ENCODE peak calls at places on chromosomes 13 and 19, in six cellular contexts. U, M, D, P, Y and V are unnamed samples.

GRCh38 chr13:68025604-68026003 is 795.5 kb upstream of the PCDH9 start:
- DNase-seq in U (no peak), M (no peak), D (no peak), P (no peak), Y (no peak), V (no peak)

GRCh38 chr19:11551603-11552235 is 7.3 kb downstream of the ELOF1 start:
- DNase-seq in U (peak), M (no peak), D (no peak), P (no peak), Y (no peak), V (no peak)

GRCh38 chr13:79448413-79448812 is 32.5 kb upstream of the NDFIP2 start:
- DNase-seq in U (no peak), M (no peak), D (no peak), P (no peak), Y (no peak), V (no peak)

GRCh38 chr13:111658150-111659100 is 338.0 kb downstream of the TEX29 start:
- DNase-seq in U (no peak), M (no peak), D (no peak), P (no peak), Y (no peak), V (no peak)

GRCh38 chr19:19451429-19452240 is 46.2 kb downstream of the GATAD2A start:
- DNase-seq in U (no peak), M (no peak), D (no peak), P (no peak), Y (no peak), V (no peak)

GRCh38 chr19:9789066-9789465 is 20.5 kb upstream of the ZNF846 start:
- DNase-seq in U (no peak), M (no peak), D (no peak), P (no peak), Y (no peak), V (no peak)

GRCh38 chr19:48308695-48309586 is 16.4 kb upstream of the EMP3 start:
- DNase-seq in U (no peak), M (peak), D (no peak), P (no peak), Y (peak), V (no peak)

GRCh38 chr13:105153626-105154025 is 1381.8 kb downstream of the EFNB2 start:
- DNase-seq in U (no peak), M (no peak), D (no peak), P (no peak), Y (no peak), V (no peak)

GRCh38 chr19:15864824-15865223 is 33.0 kb downstream of the CYP4F2 start:
- DNase-seq in U (no peak), M (no peak), D (no peak), P (no peak), Y (no peak), V (no peak)

GRCh38 chr13:73440296-73440895 is 381.6 kb downstream of the KLF5 start:
- DNase-seq in U (no peak), M (peak), D (no peak), P (no peak), Y (no peak), V (no peak)

GRCh38 chr13:66400292-66400691 is 829.8 kb downstream of the PCDH9 start:
- DNase-seq in U (no peak), M (no peak), D (no peak), P (no peak), Y (no peak), V (no peak)

GRCh38 chr19:19751846-19752245 is 18.9 kb upstream of the ZNF14 start:
- DNase-seq in U (no peak), M (no peak), D (no peak), P (no peak), Y (no peak), V (no peak)

GRCh38 chr13:84973661-84974060 is 825.6 kb downstream of the SLITRK6 start:
- DNase-seq in U (no peak), M (no peak), D (no peak), P (no peak), Y (no peak), V (no peak)

GRCh38 chr19:47526798-47527197 is 11.9 kb upstream of the NAPA start:
- DNase-seq in U (no peak), M (no peak), D (no peak), P (no peak), Y (no peak), V (no peak)

GRCh38 chr19:23698711-23699520 is 11.9 kb upstream of the ZNF675 start:
- DNase-seq in U (no peak), M (no peak), D (no peak), P (no peak), Y (no peak), V (no peak)

GRCh38 chr13:24381539-24382265 is 72.3 kb downstream of the C1QTNF9 start:
- DNase-seq in U (no peak), M (peak), D (no peak), P (no peak), Y (no peak), V (no peak)

GRCh38 chr13:44698076-44698475 is 121.9 kb upstream of the TSC22D1 start:
- DNase-seq in U (no peak), M (no peak), D (no peak), P (no peak), Y (no peak), V (no peak)

GRCh38 chr19:43694553-43694952 is 21.3 kb upstream of the IRGC start:
- DNase-seq in U (no peak), M (no peak), D (no peak), P (no peak), Y (no peak), V (no peak)

GRCh38 chr13:111139452-111139851 is 24.3 kb downstream of the ARHGEF7 start:
- DNase-seq in U (no peak), M (no peak), D (no peak), P (no peak), Y (no peak), V (no peak)

GRCh38 chr13:51767100-51767499 is 36.9 kb downstream of the DHRS12 start:
- DNase-seq in U (no peak), M (no peak), D (no peak), P (no peak), Y (no peak), V (no peak)

GRCh38 chr13:111117961-111118360 is 2.9 kb downstream of the ARHGEF7 start:
- DNase-seq in U (peak), M (peak), D (no peak), P (no peak), Y (no peak), V (no peak)

GRCh38 chr13:21504379-21504778 is 45.3 kb upstream of the ZDHHC20 start:
- DNase-seq in U (no peak), M (no peak), D (no peak), P (no peak), Y (no peak), V (no peak)

GRCh38 chr19:5053661-5054060 is 84.7 kb downstream of the KDM4B start:
- DNase-seq in U (no peak), M (no peak), D (no peak), P (no peak), Y (no peak), V (no peak)

GRCh38 chr13:112254900-112255299 is 121.3 kb upstream of the SPACA7 start:
- DNase-seq in U (no peak), M (no peak), D (no peak), P (no peak), Y (no peak), V (no peak)

GRCh38 chr13:78060966-78061365 is 142.3 kb upstream of the EDNRB start:
- DNase-seq in U (no peak), M (no peak), D (no peak), P (no peak), Y (no peak), V (no peak)

GRCh38 chr13:42001580-42001979 is 40.7 kb upstream of the VWA8 start:
- DNase-seq in U (no peak), M (peak), D (peak), P (no peak), Y (no peak), V (no peak)

GRCh38 chr13:20119960-20120359 is 40.9 kb downstream of the GJA3 start:
- DNase-seq in U (no peak), M (no peak), D (no peak), P (no peak), Y (no peak), V (peak)
- H3K4me3 ChIP-seq in U (peak), M (peak), D (no peak), P (peak), Y (no peak), V (peak)

DNA sequence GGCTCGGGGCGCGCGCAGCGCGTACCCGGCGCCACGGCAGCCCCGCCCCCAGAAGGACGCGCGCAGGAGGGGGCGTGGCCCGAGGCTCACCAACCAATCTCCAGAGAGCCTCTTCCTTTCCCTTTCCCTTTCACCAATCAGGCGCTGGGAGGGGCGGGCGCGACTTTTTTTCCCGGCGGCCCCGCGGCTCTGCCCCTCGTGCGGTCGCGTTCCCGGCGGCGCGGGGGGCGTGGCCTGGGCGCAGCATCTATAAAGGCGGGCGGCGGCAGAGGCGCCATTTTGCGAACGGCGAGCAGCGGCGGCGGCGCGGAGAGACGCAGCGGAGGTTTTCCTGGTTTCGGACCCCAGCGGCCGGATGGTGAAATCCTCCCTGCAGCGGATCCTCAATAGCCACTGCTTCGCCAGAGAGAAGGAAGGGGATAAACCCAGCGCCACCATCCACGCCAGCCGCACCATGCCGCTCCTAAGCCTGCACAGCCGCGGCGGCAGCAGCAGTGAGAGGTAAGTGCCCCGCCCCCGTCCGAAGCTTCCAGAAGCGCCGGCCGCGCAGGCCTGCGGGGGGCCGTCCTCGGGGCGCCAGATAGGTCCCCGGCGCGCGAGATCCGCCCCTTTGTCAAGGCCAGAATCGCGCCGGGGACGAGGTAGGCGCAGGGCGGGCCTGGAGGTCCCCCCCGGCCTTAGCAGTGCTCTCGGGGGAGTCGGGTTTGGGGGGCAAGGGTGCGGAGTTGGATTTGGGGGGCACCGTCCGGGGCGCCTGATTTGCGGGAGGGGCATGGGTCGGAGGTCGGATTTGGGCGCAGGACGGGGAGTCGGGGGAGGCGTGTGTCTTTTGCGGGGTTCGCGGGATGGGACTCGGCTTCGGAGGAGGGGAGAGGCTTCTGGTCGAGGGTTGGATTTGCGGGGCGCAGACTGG is 12.5 kb downstream of the PEAK3 start:
- DNase-seq in U (peak), M (peak), D (peak), P (peak), Y (peak), V (peak)
- TF ChIP-seq CTCF in U (no peak), M (no peak), D (peak), P (no peak), Y (peak), V (no peak)

GRCh38 chr13:75794663-75795062 is 158.5 kb downstream of the LMO7 start:
- DNase-seq in U (no peak), M (no peak), D (no peak), P (no peak), Y (no peak), V (no peak)
- H3K4me3 ChIP-seq in U (no peak), M (no peak), D (no peak), P (no peak), Y (peak), V (no peak)

GRCh38 chr19:39542198-39542597 is 2.2 kb upstream of the EID2 start:
- DNase-seq in U (no peak), M (no peak), D (no peak), P (no peak), Y (no peak), V (no peak)

GRCh38 chr19:39543477-39543857 is 3.5 kb upstream of the EID2 start:
- DNase-seq in U (no peak), M (no peak), D (no peak), P (no peak), Y (no peak), V (no peak)

GRCh38 chr19:39539165-39539518 is 819 bp downstream of the EID2 start:
- DNase-seq in U (no peak), M (peak), D (no peak), P (no peak), Y (no peak), V (no peak)

GRCh38 chr19:39539519-39540332 is at the start of gene EID2:
- DNase-seq in U (peak), M (peak), D (peak), P (peak), Y (peak), V (peak)

DNA sequence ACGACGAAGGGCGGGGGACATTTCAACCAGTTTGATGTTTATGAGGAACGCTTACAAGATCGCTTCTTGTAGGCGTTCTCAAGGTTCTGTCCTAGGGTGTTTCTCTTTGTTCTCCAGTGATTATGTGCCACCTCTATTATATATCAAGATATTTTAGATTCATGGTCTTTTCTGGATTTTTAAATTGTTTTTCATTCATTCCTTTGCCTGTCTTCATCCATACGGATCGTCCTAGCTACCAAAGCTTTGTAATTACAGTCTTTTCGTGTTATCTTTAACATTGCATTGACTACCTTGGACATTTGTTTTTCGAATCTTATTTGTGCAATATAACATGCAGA is 342 bp upstream of the EID2 start:
- DNase-seq in U (no peak), M (no peak), D (no peak), P (no peak), Y (no peak), V (no peak)
- TF ChIP-seq CTCF in U (no peak), M (no peak), D (no peak), P (no peak), Y (no peak), V (no peak)

DNA sequence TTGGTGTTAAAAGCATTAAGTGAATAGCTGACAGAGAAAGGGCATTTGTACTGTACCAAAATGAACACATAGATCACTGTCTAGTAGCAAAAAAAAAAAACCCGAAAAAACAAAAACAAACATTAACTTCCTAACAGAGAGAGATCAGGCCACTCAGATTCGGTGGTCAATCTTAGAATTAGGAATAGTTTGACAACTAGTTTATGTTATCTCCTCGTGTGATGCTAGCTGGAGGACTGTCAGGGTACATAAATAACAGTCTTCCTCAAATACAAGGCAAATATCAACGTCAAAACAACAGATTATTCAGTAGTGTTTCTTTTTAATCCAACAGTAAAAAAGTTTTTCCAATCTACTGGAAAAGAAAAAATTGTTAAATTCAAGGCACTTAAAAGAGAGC is 1.7 kb downstream of the ZMYM5 start:
- DNase-seq in U (no peak), M (no peak), D (no peak), P (no peak), Y (no peak), V (no peak)
- H3K4me3 ChIP-seq in U (peak), M (peak), D (peak), P (peak), Y (peak), V (peak)

GRCh38 chr13:97257800-97258799 is 36.0 kb downstream of the MBNL2 start:
- DNase-seq in U (peak), M (peak), D (peak), P (peak), Y (peak), V (peak)
- TF ChIP-seq CTCF in U (no peak), M (peak), D (peak), P (no peak), Y (no peak), V (no peak)

GRCh38 chr13:89468081-89468480 is 1796.9 kb downstream of the SLITRK5 start:
- DNase-seq in U (no peak), M (no peak), D (no peak), P (no peak), Y (no peak), V (no peak)
- H3K4me3 ChIP-seq in U (no peak), M (no peak), D (no peak), P (no peak), Y (no peak), V (no peak)

GRCh38 chr19:49915271-49915670 is 13.7 kb upstream of the ATF5 start:
- DNase-seq in U (no peak), M (no peak), D (no peak), P (no peak), Y (no peak), V (no peak)

GRCh38 chr19:49920624-49921363 is 8.2 kb upstream of the ATF5 start:
- DNase-seq in U (no peak), M (no peak), D (no peak), P (no peak), Y (no peak), V (no peak)

GRCh38 chr19:49913720-49914119 is 15.3 kb upstream of the ATF5 start:
- DNase-seq in U (no peak), M (no peak), D (no peak), P (no peak), Y (no peak), V (no peak)

GRCh38 chr19:49918089-49918488 is 10.9 kb upstream of the ATF5 start:
- DNase-seq in U (no peak), M (no peak), D (no peak), P (no peak), Y (no peak), V (no peak)

DNA sequence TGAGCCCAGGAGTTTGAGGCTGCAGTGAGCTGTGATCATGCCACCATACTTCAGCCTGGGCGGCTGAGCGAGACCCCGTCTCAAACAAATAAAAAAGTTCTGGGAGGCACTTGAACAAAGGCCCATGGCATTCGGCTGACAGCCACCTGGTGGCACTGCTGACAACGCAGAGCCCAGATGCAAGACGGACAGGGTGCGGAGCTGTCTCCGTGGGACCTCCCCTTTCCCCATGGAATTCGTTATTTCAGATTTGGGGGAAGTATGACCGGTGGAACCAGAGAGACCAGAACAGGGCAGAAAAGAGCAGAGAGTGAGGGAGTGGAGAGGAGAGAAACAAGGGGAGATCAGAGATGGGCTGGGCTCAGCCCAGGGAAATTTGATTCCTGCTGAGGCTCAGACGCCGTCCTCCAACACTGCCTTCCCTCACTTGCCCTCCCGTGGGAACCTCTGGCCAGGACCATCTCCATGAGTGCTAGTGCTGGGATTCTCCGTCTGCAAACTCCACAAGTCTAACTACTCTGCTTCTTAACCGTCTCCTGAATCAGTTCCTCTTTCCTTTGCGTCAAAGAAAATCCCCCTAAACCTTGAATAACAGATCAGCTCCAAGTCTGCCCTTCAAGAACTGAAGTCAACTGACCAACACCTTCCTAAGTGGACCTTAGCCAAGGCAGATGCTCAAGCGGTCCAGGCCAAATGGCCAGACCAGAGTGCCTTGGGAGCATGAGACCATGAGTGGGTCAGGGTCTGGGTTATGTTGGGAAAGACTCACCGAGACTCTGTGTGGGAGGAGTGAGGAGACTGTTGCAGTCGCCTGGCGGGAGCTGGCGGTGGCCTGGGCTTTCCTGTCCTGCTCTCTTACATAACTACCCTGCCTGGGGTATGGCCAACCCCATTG is 11.9 kb upstream of the ATF5 start:
- DNase-seq in U (no peak), M (no peak), D (no peak), P (no peak), Y (peak), V (no peak)
- TF ChIP-seq CTCF in U (no peak), M (no peak), D (peak), P (no peak), Y (peak), V (no peak)

GRCh38 chr19:39334444-39334976 is 1.3 kb downstream of the GMFG start:
- DNase-seq in U (no peak), M (no peak), D (no peak), P (no peak), Y (no peak), V (no peak)
- H3K4me3 ChIP-seq in U (no peak), M (no peak), D (no peak), P (peak), Y (peak), V (peak)

GRCh38 chr19:3656747-3657394 is 30.3 kb upstream of the CACTIN start:
- DNase-seq in U (no peak), M (no peak), D (no peak), P (no peak), Y (no peak), V (no peak)
- TF ChIP-seq CTCF in U (no peak), M (no peak), D (peak), P (no peak), Y (no peak), V (no peak)